ENCODE peak calls at places on chromosomes 7 and 10, in four cellular contexts. One of them, this sample, is unnamed.

GRCh38 chr10:90148121-90148855 is 446.9 kb downstream of the KIF20B start:
- DNase-seq in A549: peak
- DNase-seq in heart left ventricle: no peak
- DNase-seq in prostate gland: no peak
- DNase-seq in this sample: no peak

GRCh38 chr10:97960269-97960869 is 70.1 kb downstream of the CRTAC1 start:
- DNase-seq in A549: no peak
- DNase-seq in prostate gland: no peak
- DNase-seq in heart left ventricle: no peak
- DNase-seq in this sample: no peak

GRCh38 chr7:129612112-129613015 is 844 bp downstream of the NRF1 start:
- DNase-seq in prostate gland: peak
- DNase-seq in A549: peak
- DNase-seq in heart left ventricle: peak
- DNase-seq in this sample: peak

GRCh38 chr10:129472696-129473555 is 5.9 kb downstream of the MGMT start:
- DNase-seq in A549: no peak
- DNase-seq in prostate gland: no peak
- DNase-seq in heart left ventricle: no peak
- DNase-seq in this sample: no peak

GRCh38 chr7:36986429-36987362 is 262.4 kb upstream of the AOAH start:
- DNase-seq in A549: peak
- DNase-seq in heart left ventricle: peak
- DNase-seq in prostate gland: peak
- DNase-seq in this sample: peak

GRCh38 chr7:56287429-56288138 is 171.4 kb upstream of the NUPR2 start:
- DNase-seq in prostate gland: no peak
- DNase-seq in A549: no peak
- DNase-seq in heart left ventricle: peak
- DNase-seq in this sample: no peak

GRCh38 chr7:144606231-144606630 is 202.7 kb upstream of the NOBOX start:
- DNase-seq in heart left ventricle: no peak
- DNase-seq in prostate gland: no peak
- DNase-seq in A549: no peak
- DNase-seq in this sample: no peak

GRCh38 chr7:67423058-67423457 is 426.4 kb downstream of the TYW1 start:
- DNase-seq in A549: no peak
- DNase-seq in heart left ventricle: no peak
- DNase-seq in prostate gland: no peak
- DNase-seq in this sample: no peak

GRCh38 chr10:1026578-1026977 is 919 bp upstream of the IDI2 start:
- DNase-seq in prostate gland: no peak
- DNase-seq in heart left ventricle: no peak
- DNase-seq in A549: no peak
- DNase-seq in this sample: no peak

GRCh38 chr10:93473804-93474472 is 8.2 kb downstream of the MYOF start:
- DNase-seq in prostate gland: no peak
- DNase-seq in heart left ventricle: no peak
- DNase-seq in A549: no peak
- DNase-seq in this sample: peak

GRCh38 chr7:27173412-27174076 is 576 bp downstream of the HOXA10 start:
- DNase-seq in A549: no peak
- DNase-seq in prostate gland: no peak
- DNase-seq in heart left ventricle: no peak
- DNase-seq in this sample: no peak

GRCh38 chr10:76868088-76868949 is 769.3 kb downstream of the KCNMA1 start:
- DNase-seq in heart left ventricle: no peak
- DNase-seq in A549: no peak
- DNase-seq in prostate gland: no peak
- DNase-seq in this sample: no peak

GRCh38 chr10:75772153-75772887 is 340.9 kb downstream of the LRMDA start:
- DNase-seq in prostate gland: no peak
- DNase-seq in heart left ventricle: no peak
- DNase-seq in A549: no peak
- DNase-seq in this sample: no peak

GRCh38 chr7:113085781-113086390 is 741 bp downstream of the GPR85 start:
- DNase-seq in A549: peak
- DNase-seq in prostate gland: no peak
- DNase-seq in heart left ventricle: no peak
- DNase-seq in this sample: no peak

GRCh38 chr10:78805176-78805575 is 263.6 kb upstream of the ZMIZ1 start:
- DNase-seq in heart left ventricle: peak
- DNase-seq in A549: peak
- DNase-seq in prostate gland: peak
- DNase-seq in this sample: peak

GRCh38 chr7:82172017-82172416 is 271.6 kb downstream of the CACNA2D1 start:
- DNase-seq in prostate gland: no peak
- DNase-seq in A549: no peak
- DNase-seq in heart left ventricle: no peak
- DNase-seq in this sample: no peak

GRCh38 chr7:117810642-117811512 is 62.4 kb downstream of the CTTNBP2 start:
- DNase-seq in heart left ventricle: no peak
- DNase-seq in prostate gland: no peak
- DNase-seq in A549: no peak
- DNase-seq in this sample: no peak

GRCh38 chr7:10977113-10977512 is 3.4 kb downstream of the PHF14 start:
- DNase-seq in prostate gland: no peak
- DNase-seq in heart left ventricle: no peak
- DNase-seq in A549: no peak
- DNase-seq in this sample: no peak

GRCh38 chr7:10973942-10974716 is 457 bp downstream of the PHF14 start:
- DNase-seq in heart left ventricle: no peak
- DNase-seq in prostate gland: no peak
- DNase-seq in A549: peak
- DNase-seq in this sample: peak

GRCh38 chr7:10974717-10975032 is 1.0 kb downstream of the PHF14 start:
- DNase-seq in A549: no peak
- DNase-seq in prostate gland: no peak
- DNase-seq in heart left ventricle: no peak
- DNase-seq in this sample: no peak

GRCh38 chr7:10972174-10972573 is 1.5 kb upstream of the PHF14 start:
- DNase-seq in A549: no peak
- DNase-seq in prostate gland: no peak
- DNase-seq in heart left ventricle: no peak
- DNase-seq in this sample: no peak

DNA sequence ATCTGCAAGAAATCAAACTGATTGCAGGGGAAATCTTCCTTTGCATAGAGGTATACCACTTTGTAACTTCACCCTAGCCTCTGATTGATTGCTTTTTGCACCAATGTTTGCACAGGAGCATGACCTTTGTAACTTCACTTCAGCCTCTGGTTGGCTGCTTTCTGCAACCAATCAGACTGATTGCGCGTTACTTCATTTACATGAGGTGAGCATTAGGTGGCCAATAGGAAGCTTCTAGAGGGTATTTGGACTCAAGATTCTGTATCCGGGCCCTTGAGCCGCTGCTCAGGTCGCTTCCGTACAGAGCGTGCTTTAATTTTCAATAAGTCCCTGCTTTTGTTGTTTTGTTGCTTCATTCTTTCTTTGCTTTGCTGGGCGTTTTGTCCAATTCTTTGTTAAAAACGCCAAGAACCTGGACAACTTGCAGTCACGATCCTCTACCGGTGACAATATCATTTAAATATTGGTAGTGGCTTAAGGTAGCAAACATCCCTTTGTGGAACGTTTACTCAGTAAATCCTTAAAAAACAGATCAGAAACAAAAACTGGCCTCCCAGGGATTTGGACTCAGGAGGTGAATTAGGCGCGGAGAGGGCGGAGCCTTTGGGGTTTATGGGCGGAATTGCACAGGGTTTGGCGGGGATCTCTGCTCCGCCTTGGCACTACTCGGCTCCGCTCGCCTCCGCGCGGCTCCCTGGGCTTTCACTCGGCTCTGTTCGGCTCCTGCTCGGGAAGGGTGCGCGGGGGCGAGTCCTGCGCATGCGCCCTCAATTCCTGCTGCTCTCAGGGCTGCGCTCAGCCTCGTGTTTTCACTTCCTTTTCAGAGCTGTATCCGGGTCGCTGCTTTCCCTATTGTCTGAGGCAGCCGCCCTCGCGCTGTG is at the start of gene PHF14:
- DNase-seq in heart left ventricle: peak
- DNase-seq in A549: peak
- DNase-seq in prostate gland: peak
- DNase-seq in this sample: peak
- TF ChIP-seq POLR2A in heart left ventricle: no peak
- TF ChIP-seq POLR2A in A549: peak
- TF ChIP-seq POLR2A in prostate gland: peak
- TF ChIP-seq POLR2A in this sample: no peak

DNA sequence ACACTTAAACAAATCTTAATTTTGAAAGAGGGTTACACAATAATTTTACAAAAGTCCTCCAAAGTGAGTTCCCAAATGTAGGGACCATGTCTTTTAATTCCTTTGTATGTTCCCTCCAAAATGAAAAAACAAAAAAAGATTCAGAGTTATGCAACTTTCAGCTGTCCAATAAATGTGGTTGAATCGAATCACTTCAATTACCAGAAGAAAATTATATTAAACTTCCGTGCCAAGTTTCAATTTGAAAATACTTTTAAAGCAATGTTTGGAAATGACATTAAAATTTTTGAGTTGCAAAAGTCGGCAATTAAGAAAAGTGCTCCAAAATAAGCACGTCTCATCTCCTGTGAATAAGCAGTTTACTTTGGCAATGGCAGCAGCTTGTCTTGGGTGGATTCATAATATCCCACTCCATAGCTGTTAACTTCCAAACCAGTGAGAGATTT is 60.3 kb upstream of the C1GALT1 start:
- DNase-seq in heart left ventricle: no peak
- DNase-seq in A549: no peak
- DNase-seq in prostate gland: no peak
- DNase-seq in this sample: no peak
- TF ChIP-seq CTCF in heart left ventricle: no peak
- TF ChIP-seq CTCF in A549: no peak
- TF ChIP-seq CTCF in prostate gland: no peak
- TF ChIP-seq CTCF in this sample: no peak

GRCh38 chr7:108190891-108191290 is 60.7 kb upstream of the LAMB4 start:
- DNase-seq in A549: no peak
- DNase-seq in heart left ventricle: no peak
- DNase-seq in prostate gland: no peak
- DNase-seq in this sample: no peak

GRCh38 chr7:108193593-108194498 is 63.7 kb upstream of the LAMB4 start:
- DNase-seq in heart left ventricle: no peak
- DNase-seq in A549: no peak
- DNase-seq in prostate gland: no peak
- DNase-seq in this sample: no peak

GRCh38 chr7:108200326-108200725 is 70.2 kb upstream of the LAMB4 start:
- DNase-seq in prostate gland: no peak
- DNase-seq in A549: no peak
- DNase-seq in heart left ventricle: no peak
- DNase-seq in this sample: no peak

GRCh38 chr7:108197371-108198091 is 67.4 kb upstream of the LAMB4 start:
- DNase-seq in heart left ventricle: no peak
- DNase-seq in A549: no peak
- DNase-seq in prostate gland: no peak
- DNase-seq in this sample: no peak

GRCh38 chr7:108196004-108196403 is 65.8 kb upstream of the LAMB4 start:
- DNase-seq in heart left ventricle: no peak
- DNase-seq in prostate gland: no peak
- DNase-seq in A549: no peak
- DNase-seq in this sample: no peak
- H3K4me3 ChIP-seq in heart left ventricle: no peak
- H3K4me3 ChIP-seq in prostate gland: no peak
- H3K4me3 ChIP-seq in A549: no peak
- H3K4me3 ChIP-seq in this sample: no peak

DNA sequence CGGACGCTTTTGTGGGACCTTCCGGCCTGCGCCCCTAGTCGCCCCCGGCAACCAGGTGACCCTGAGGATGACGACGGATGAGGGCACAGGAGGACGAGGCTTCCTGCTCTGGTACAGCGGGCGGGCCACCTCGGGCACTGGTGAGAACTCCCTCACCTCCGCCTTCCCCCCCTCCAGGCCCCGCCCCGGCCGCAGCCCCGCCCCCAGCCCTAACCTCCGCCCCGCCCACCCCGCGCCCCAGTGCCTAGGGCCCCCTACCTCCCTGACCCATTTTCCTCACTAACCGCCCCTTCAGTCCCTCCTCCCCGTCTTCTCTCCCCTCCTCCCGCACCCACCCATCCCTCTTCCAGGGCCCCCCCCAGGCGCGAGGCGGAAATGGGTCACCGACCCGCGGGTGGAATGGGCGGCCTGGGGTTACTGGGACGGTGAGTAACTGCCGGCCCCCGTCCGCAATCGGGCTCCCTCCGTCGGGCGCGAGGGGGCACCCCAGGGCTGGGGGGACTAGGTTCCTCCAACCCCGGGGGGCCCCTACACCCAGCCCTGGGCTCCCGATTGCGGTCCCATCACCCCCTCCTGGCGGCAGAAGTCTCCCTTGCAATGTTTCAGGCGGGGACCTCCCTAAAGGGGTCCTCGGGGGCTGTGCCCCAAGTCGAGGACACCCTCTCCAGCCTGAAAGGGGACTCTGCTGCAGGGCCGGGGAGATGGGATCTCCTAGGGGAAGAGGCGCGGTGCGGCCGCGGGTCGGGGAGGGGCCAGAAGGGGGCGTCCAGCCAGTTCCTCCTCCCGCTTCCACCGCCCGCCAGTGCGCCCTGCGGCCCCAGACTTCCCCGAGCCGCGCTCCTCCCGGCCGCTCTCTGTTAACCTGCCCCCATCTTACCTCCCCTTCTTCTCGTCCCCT is 2.2 kb downstream of the PCOLCE start:
- DNase-seq in A549: peak
- DNase-seq in heart left ventricle: peak
- DNase-seq in prostate gland: peak
- DNase-seq in this sample: peak
- TF ChIP-seq POLR2A in A549: peak
- TF ChIP-seq POLR2A in heart left ventricle: no peak
- TF ChIP-seq POLR2A in prostate gland: peak
- TF ChIP-seq POLR2A in this sample: no peak

GRCh38 chr7:266851-267840 is 22.8 kb upstream of the FOXL3 start:
- DNase-seq in A549: no peak
- DNase-seq in prostate gland: peak
- DNase-seq in heart left ventricle: no peak
- DNase-seq in this sample: no peak
- TF ChIP-seq CTCF in A549: no peak
- TF ChIP-seq CTCF in prostate gland: peak
- TF ChIP-seq CTCF in heart left ventricle: peak
- TF ChIP-seq CTCF in this sample: no peak

This sample was measured in lower leg skin.